ENCODE peak calls at places on chromosomes 5 and 9, in four cellular contexts. One of them, this sample, is unnamed.

GRCh38 chr9:4678679-4679267 is 596 bp upstream of the CDC37L1 start:
- DNase-seq in CD8-positive, alpha-beta T cell: no peak
- DNase-seq in dorsolateral prefrontal cortex: no peak
- DNase-seq in ovary: peak; percentile 35
- DNase-seq in this sample: no peak

GRCh38 chr5:38157024-38157423 is 101.3 kb upstream of the EGFLAM start:
- DNase-seq in CD8-positive, alpha-beta T cell: no peak
- DNase-seq in dorsolateral prefrontal cortex: no peak
- DNase-seq in ovary: no peak
- DNase-seq in this sample: no peak

GRCh38 chr5:149381986-149382338 is 2.9 kb upstream of the IL17B start:
- DNase-seq in CD8-positive, alpha-beta T cell: peak; percentile 82
- DNase-seq in dorsolateral prefrontal cortex: peak; percentile 51
- DNase-seq in ovary: peak; percentile 89
- DNase-seq in this sample: peak; percentile 62

GRCh38 chr9:33921967-33922895 is 105.3 kb downstream of the UBE2R2 start:
- DNase-seq in CD8-positive, alpha-beta T cell: no peak
- DNase-seq in dorsolateral prefrontal cortex: no peak
- DNase-seq in ovary: no peak
- DNase-seq in this sample: peak; percentile 36

GRCh38 chr9:134991808-134992754 is 74.4 kb upstream of the FCN1 start:
- DNase-seq in CD8-positive, alpha-beta T cell: no peak
- DNase-seq in dorsolateral prefrontal cortex: no peak
- DNase-seq in ovary: no peak
- DNase-seq in this sample: no peak

GRCh38 chr5:83924891-83925290 is 204.2 kb upstream of the HAPLN1 start:
- DNase-seq in CD8-positive, alpha-beta T cell: no peak
- DNase-seq in dorsolateral prefrontal cortex: no peak
- DNase-seq in ovary: no peak
- DNase-seq in this sample: no peak

GRCh38 chr9:112352209-112352608 is 18.8 kb upstream of the PTBP3 start:
- DNase-seq in CD8-positive, alpha-beta T cell: no peak
- DNase-seq in dorsolateral prefrontal cortex: no peak
- DNase-seq in ovary: no peak
- DNase-seq in this sample: no peak

GRCh38 chr9:118578467-118578866 is 790.8 kb downstream of the BRINP1 start:
- DNase-seq in CD8-positive, alpha-beta T cell: no peak
- DNase-seq in dorsolateral prefrontal cortex: no peak
- DNase-seq in ovary: no peak
- DNase-seq in this sample: no peak

GRCh38 chr5:43401827-43402226 is 10.4 kb downstream of the CCL28 start:
- DNase-seq in CD8-positive, alpha-beta T cell: no peak
- DNase-seq in dorsolateral prefrontal cortex: no peak
- DNase-seq in ovary: no peak
- DNase-seq in this sample: peak; percentile 7

GRCh38 chr5:67058998-67059746 is 137.4 kb downstream of the CD180 start:
- DNase-seq in CD8-positive, alpha-beta T cell: no peak
- DNase-seq in dorsolateral prefrontal cortex: no peak
- DNase-seq in ovary: no peak
- DNase-seq in this sample: no peak

GRCh38 chr5:60332244-60333018 is 367.5 kb downstream of the DEPDC1B start:
- DNase-seq in CD8-positive, alpha-beta T cell: no peak
- DNase-seq in dorsolateral prefrontal cortex: no peak
- DNase-seq in ovary: no peak
- DNase-seq in this sample: no peak

GRCh38 chr5:40834391-40834848 is 602 bp downstream of the RPL37 start:
- DNase-seq in CD8-positive, alpha-beta T cell: peak; percentile 52
- DNase-seq in dorsolateral prefrontal cortex: no peak
- DNase-seq in ovary: no peak
- DNase-seq in this sample: peak; percentile 70

DNA sequence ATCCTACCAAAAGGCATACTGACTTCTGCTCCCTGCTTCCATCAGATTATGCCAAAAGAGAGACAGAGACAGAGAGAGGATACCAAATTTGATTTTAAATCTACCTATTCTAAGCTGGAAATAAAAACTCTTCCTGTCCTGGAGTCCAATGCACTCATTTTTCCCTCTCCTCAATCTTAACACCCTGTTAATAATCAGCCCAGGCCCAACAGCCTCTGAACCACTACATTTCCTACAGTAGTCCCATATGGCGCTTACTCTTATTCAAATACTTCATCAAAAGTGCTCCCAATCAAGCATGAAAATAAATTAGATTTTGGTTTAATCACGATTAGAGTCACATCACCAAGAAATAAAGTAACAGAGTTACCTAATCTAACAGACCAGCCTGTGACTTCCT is 152.3 kb downstream of the TSSK1B start:
- DNase-seq in CD8-positive, alpha-beta T cell: no peak
- DNase-seq in dorsolateral prefrontal cortex: no peak
- DNase-seq in ovary: no peak
- DNase-seq in this sample: no peak
- H3K4me3 ChIP-seq in CD8-positive, alpha-beta T cell: no peak overlapping the region
- H3K4me3 ChIP-seq in dorsolateral prefrontal cortex: no peak overlapping the region
- H3K4me3 ChIP-seq in ovary: no peak overlapping the region
- H3K4me3 ChIP-seq in this sample: no peak overlapping the region

GRCh38 chr9:94445846-94446245 is 109.0 kb upstream of the PCAT7 start:
- DNase-seq in CD8-positive, alpha-beta T cell: no peak
- DNase-seq in dorsolateral prefrontal cortex: no peak
- DNase-seq in ovary: no peak
- DNase-seq in this sample: no peak
- H3K27me3 ChIP-seq in CD8-positive, alpha-beta T cell: no peaks in the 10 kb centered on the region
- H3K27me3 ChIP-seq in dorsolateral prefrontal cortex: no peaks in the 10 kb centered on the region
- H3K27me3 ChIP-seq in ovary: no peaks in the 10 kb centered on the region
- H3K27me3 ChIP-seq in this sample: no peaks in the 10 kb centered on the region

DNA sequence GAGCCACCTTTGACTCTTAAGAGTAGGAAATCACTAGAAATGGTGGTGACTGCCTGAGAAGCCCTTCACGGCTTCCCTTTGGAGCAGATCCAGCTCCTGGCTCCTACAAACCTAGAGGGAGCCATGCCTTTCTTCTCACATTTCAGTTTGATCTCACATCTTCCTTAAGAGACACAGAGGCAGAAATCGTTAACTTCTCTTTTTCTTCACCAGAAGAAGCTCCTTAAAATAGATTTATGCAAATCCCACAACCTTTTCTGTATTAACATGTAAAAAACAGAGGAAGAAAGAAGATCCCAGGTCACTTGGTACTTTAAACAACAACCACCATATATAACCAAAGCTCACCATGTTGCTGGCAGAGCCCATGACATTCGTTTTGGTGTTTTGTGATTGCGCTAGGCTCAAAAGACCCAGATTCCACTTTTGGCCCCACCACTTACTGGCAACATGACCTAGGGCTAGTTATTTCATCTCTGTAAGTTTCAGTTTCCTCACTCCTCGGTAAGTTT is 29.6 kb downstream of the PAX5 start:
- DNase-seq in CD8-positive, alpha-beta T cell: no peak
- DNase-seq in dorsolateral prefrontal cortex: no peak
- DNase-seq in ovary: no peak
- DNase-seq in this sample: no peak
- H3K4me3 ChIP-seq in CD8-positive, alpha-beta T cell: no peak overlapping the region
- H3K4me3 ChIP-seq in dorsolateral prefrontal cortex: no peak overlapping the region
- H3K4me3 ChIP-seq in ovary: no peak overlapping the region
- H3K4me3 ChIP-seq in this sample: no peak overlapping the region

DNA sequence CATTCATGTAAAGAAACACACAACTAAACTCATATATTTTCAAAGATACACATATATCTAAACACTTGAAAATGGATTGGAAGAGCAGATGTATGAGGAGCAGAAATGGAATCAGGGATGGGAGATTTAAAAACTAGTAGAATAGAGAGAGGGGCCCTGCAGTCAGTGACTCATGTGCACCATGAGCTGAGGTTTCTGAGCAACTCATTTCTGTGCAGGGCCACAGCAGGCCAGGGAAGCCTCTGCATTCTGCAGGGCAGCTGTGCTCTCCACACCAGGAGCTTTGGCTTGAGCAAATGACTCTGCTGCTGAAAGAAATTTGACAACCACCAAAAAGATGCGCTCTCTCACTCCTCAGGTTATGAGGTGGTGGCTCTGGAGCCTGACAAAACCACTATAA is 27.1 kb downstream of the LHX6 start:
- DNase-seq in CD8-positive, alpha-beta T cell: no peak
- DNase-seq in dorsolateral prefrontal cortex: no peak
- DNase-seq in ovary: no peak
- DNase-seq in this sample: no peak
- H3K27me3 ChIP-seq in CD8-positive, alpha-beta T cell: no peaks in the 10 kb centered on the region
- H3K27me3 ChIP-seq in dorsolateral prefrontal cortex: no peaks in the 10 kb centered on the region
- H3K27me3 ChIP-seq in ovary: no peaks in the 10 kb centered on the region
- H3K27me3 ChIP-seq in this sample: no peaks in the 10 kb centered on the region

DNA sequence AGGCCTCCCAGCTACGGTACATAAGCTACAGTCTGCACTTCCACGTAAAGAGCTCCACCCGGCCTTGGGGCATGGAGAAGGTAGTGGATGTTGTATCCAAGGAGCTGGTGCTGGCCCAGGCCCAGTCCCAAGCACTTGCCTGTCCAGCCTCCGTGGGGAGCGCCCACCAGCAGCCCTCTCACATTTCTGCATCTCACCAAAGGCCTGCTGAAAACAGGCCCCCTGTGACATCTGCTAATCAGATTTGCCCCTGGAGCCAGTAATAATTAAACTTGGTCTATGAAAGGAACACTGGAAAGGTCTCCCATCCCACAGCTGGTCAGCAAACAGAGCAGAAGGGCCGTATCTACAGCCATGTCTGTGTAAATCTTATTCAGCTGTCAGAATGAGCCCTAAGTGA is 100.4 kb downstream of the LHFPL2 start:
- DNase-seq in CD8-positive, alpha-beta T cell: no peak
- DNase-seq in dorsolateral prefrontal cortex: no peak
- DNase-seq in ovary: no peak
- DNase-seq in this sample: no peak
- H3K4me3 ChIP-seq in CD8-positive, alpha-beta T cell: no peak overlapping the region
- H3K4me3 ChIP-seq in dorsolateral prefrontal cortex: no peak overlapping the region
- H3K4me3 ChIP-seq in ovary: no peak overlapping the region
- H3K4me3 ChIP-seq in this sample: no peak overlapping the region

DNA sequence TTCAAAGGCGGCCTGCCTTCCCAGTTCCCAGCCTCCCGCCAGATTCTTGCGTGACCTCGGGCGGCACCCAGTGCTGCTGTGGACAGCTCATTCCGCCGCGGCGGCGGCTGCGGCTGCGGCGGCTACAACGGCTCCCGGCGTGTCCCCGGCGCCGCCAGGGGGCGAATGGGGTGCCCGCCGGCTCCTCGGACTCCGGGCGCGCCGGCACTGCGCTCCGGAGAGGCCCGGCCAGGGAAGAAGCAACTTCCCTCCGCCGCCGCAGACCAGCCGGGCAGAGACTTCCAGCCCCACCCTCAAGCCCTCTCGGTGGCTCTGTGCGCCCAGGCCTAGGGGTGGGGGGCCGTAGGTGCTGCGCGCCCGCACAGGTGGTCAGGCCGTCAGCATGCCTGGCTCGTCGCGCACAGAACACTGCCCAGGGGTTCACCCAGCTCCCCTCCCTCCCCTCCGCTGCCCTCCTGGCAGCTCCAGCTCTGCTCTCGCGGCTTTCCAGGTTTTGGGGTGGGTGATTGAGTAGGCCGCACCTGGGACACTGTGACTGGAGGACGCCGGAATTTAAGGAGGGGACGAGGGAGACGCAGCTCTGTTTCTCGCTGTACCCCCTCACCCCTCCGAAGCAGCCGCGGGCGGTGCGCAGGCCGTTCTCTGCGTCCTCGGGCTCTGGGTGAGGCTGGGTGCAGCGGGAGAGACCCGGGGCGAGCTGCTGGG is 20.2 kb downstream of the IGIP start:
- DNase-seq in CD8-positive, alpha-beta T cell: peak; percentile 67
- DNase-seq in dorsolateral prefrontal cortex: no peak
- DNase-seq in ovary: peak; percentile 75
- DNase-seq in this sample: peak; percentile 36
- H3K27me3 ChIP-seq in CD8-positive, alpha-beta T cell: peaks cover 7% of the 10 kb centered on the region
- H3K27me3 ChIP-seq in dorsolateral prefrontal cortex: no peaks in the 10 kb centered on the region
- H3K27me3 ChIP-seq in ovary: no peaks in the 10 kb centered on the region
- H3K27me3 ChIP-seq in this sample: peaks cover 6% of the 10 kb centered on the region